ENCODE peak calls at places on chromosomes 1 and 21, in nine cellular contexts. One of them, this sample, is unnamed.

GRCh38 chr1:183912265-183912886 is 107.5 kb downstream of the RGL1 start:
- DNase-seq in H1: no peak
- DNase-seq in coronary artery: no peak
- DNase-seq in CD4-positive, alpha-beta T cell: no peak
- DNase-seq in thoracic aorta: no peak
- DNase-seq in bronchial epithelial cell: no peak
- DNase-seq in astrocyte of the spinal cord: no peak
- DNase-seq in IMR-90: no peak
- DNase-seq in HFF-Myc: no peak
- DNase-seq in this sample: no peak

GRCh38 chr21:24179110-24179509 is 1428.2 kb downstream of the MRPL39 start:
- DNase-seq in IMR-90: no peak
- DNase-seq in H1: no peak
- DNase-seq in coronary artery: no peak
- DNase-seq in HFF-Myc: no peak
- DNase-seq in astrocyte of the spinal cord: no peak
- DNase-seq in thoracic aorta: no peak
- DNase-seq in bronchial epithelial cell: no peak
- DNase-seq in CD4-positive, alpha-beta T cell: no peak
- DNase-seq in this sample: no peak

GRCh38 chr21:21612446-21612845 is 614.2 kb downstream of the NCAM2 start:
- DNase-seq in IMR-90: peak
- DNase-seq in H1: no peak
- DNase-seq in astrocyte of the spinal cord: peak
- DNase-seq in thoracic aorta: no peak
- DNase-seq in bronchial epithelial cell: peak
- DNase-seq in coronary artery: no peak
- DNase-seq in CD4-positive, alpha-beta T cell: no peak
- DNase-seq in HFF-Myc: peak
- DNase-seq in this sample: peak

GRCh38 chr1:248404024-248404423 is 1.2 kb downstream of the OR2T1 start:
- DNase-seq in coronary artery: no peak
- DNase-seq in CD4-positive, alpha-beta T cell: no peak
- DNase-seq in H1: no peak
- DNase-seq in IMR-90: peak
- DNase-seq in HFF-Myc: no peak
- DNase-seq in astrocyte of the spinal cord: no peak
- DNase-seq in thoracic aorta: no peak
- DNase-seq in bronchial epithelial cell: peak
- DNase-seq in this sample: peak

GRCh38 chr1:6614953-6615785 is 1.6 kb downstream of the PHF13 start:
- DNase-seq in bronchial epithelial cell: no peak
- DNase-seq in HFF-Myc: no peak
- DNase-seq in astrocyte of the spinal cord: no peak
- DNase-seq in CD4-positive, alpha-beta T cell: no peak
- DNase-seq in thoracic aorta: no peak
- DNase-seq in H1: no peak
- DNase-seq in IMR-90: no peak
- DNase-seq in coronary artery: no peak
- DNase-seq in this sample: no peak

GRCh38 chr1:47183308-47184089 is 6.3 kb downstream of the PDZK1IP1 start:
- DNase-seq in astrocyte of the spinal cord: no peak
- DNase-seq in H1: no peak
- DNase-seq in coronary artery: no peak
- DNase-seq in HFF-Myc: no peak
- DNase-seq in IMR-90: no peak
- DNase-seq in CD4-positive, alpha-beta T cell: no peak
- DNase-seq in bronchial epithelial cell: no peak
- DNase-seq in thoracic aorta: no peak
- DNase-seq in this sample: no peak

GRCh38 chr21:43835061-43835460 is 30.0 kb upstream of the AGPAT3 start:
- DNase-seq in astrocyte of the spinal cord: no peak
- DNase-seq in coronary artery: no peak
- DNase-seq in CD4-positive, alpha-beta T cell: no peak
- DNase-seq in HFF-Myc: no peak
- DNase-seq in thoracic aorta: no peak
- DNase-seq in IMR-90: no peak
- DNase-seq in bronchial epithelial cell: no peak
- DNase-seq in H1: no peak
- DNase-seq in this sample: no peak

GRCh38 chr1:210373878-210374599 is 45.3 kb downstream of the HHAT start:
- DNase-seq in H1: peak
- DNase-seq in bronchial epithelial cell: peak
- DNase-seq in astrocyte of the spinal cord: peak
- DNase-seq in CD4-positive, alpha-beta T cell: peak
- DNase-seq in thoracic aorta: no peak
- DNase-seq in HFF-Myc: peak
- DNase-seq in coronary artery: no peak
- DNase-seq in IMR-90: peak
- DNase-seq in this sample: peak

GRCh38 chr1:153967109-153967999 is at the start of gene CREB3L4:
- DNase-seq in H1: peak
- DNase-seq in HFF-Myc: peak
- DNase-seq in IMR-90: peak
- DNase-seq in astrocyte of the spinal cord: peak
- DNase-seq in CD4-positive, alpha-beta T cell: peak
- DNase-seq in thoracic aorta: peak
- DNase-seq in bronchial epithelial cell: peak
- DNase-seq in coronary artery: peak
- DNase-seq in this sample: peak

GRCh38 chr1:180412583-180412982 is 89.8 kb downstream of the ACBD6 start:
- DNase-seq in IMR-90: no peak
- DNase-seq in thoracic aorta: no peak
- DNase-seq in HFF-Myc: no peak
- DNase-seq in coronary artery: no peak
- DNase-seq in CD4-positive, alpha-beta T cell: no peak
- DNase-seq in H1: no peak
- DNase-seq in bronchial epithelial cell: no peak
- DNase-seq in astrocyte of the spinal cord: no peak
- DNase-seq in this sample: no peak

GRCh38 chr1:232851532-232851931 is 46.3 kb downstream of the MAP10 start:
- DNase-seq in H1: no peak
- DNase-seq in thoracic aorta: no peak
- DNase-seq in coronary artery: no peak
- DNase-seq in HFF-Myc: no peak
- DNase-seq in CD4-positive, alpha-beta T cell: no peak
- DNase-seq in IMR-90: no peak
- DNase-seq in astrocyte of the spinal cord: no peak
- DNase-seq in bronchial epithelial cell: no peak
- DNase-seq in this sample: no peak

GRCh38 chr1:189192741-189193140 is 1284.9 kb downstream of the BRINP3 start:
- DNase-seq in HFF-Myc: no peak
- DNase-seq in thoracic aorta: no peak
- DNase-seq in H1: no peak
- DNase-seq in coronary artery: no peak
- DNase-seq in bronchial epithelial cell: no peak
- DNase-seq in astrocyte of the spinal cord: no peak
- DNase-seq in CD4-positive, alpha-beta T cell: no peak
- DNase-seq in IMR-90: no peak
- DNase-seq in this sample: no peak

GRCh38 chr1:19156676-19157075 is 53.4 kb downstream of the UBR4 start:
- DNase-seq in HFF-Myc: no peak
- DNase-seq in coronary artery: no peak
- DNase-seq in H1: no peak
- DNase-seq in IMR-90: peak
- DNase-seq in bronchial epithelial cell: peak
- DNase-seq in CD4-positive, alpha-beta T cell: no peak
- DNase-seq in astrocyte of the spinal cord: peak
- DNase-seq in thoracic aorta: no peak
- DNase-seq in this sample: peak

GRCh38 chr1:224903955-224904354 is 25.5 kb upstream of the DNAH14 start:
- DNase-seq in thoracic aorta: no peak
- DNase-seq in HFF-Myc: no peak
- DNase-seq in H1: no peak
- DNase-seq in IMR-90: no peak
- DNase-seq in astrocyte of the spinal cord: no peak
- DNase-seq in CD4-positive, alpha-beta T cell: no peak
- DNase-seq in bronchial epithelial cell: no peak
- DNase-seq in coronary artery: no peak
- DNase-seq in this sample: no peak

GRCh38 chr1:211656728-211657127 is 18.7 kb downstream of the NEK2 start:
- DNase-seq in IMR-90: no peak
- DNase-seq in H1: no peak
- DNase-seq in astrocyte of the spinal cord: no peak
- DNase-seq in CD4-positive, alpha-beta T cell: no peak
- DNase-seq in coronary artery: no peak
- DNase-seq in HFF-Myc: no peak
- DNase-seq in thoracic aorta: no peak
- DNase-seq in bronchial epithelial cell: no peak
- DNase-seq in this sample: no peak

GRCh38 chr1:211653907-211654553 is 21.4 kb downstream of the NEK2 start:
- DNase-seq in HFF-Myc: no peak
- DNase-seq in H1: no peak
- DNase-seq in CD4-positive, alpha-beta T cell: no peak
- DNase-seq in IMR-90: peak
- DNase-seq in astrocyte of the spinal cord: no peak
- DNase-seq in thoracic aorta: no peak
- DNase-seq in bronchial epithelial cell: peak
- DNase-seq in coronary artery: no peak
- DNase-seq in this sample: no peak

GRCh38 chr1:211653329-211653728 is 22.1 kb downstream of the NEK2 start:
- DNase-seq in astrocyte of the spinal cord: no peak
- DNase-seq in CD4-positive, alpha-beta T cell: no peak
- DNase-seq in coronary artery: no peak
- DNase-seq in bronchial epithelial cell: peak
- DNase-seq in thoracic aorta: no peak
- DNase-seq in IMR-90: no peak
- DNase-seq in H1: no peak
- DNase-seq in HFF-Myc: no peak
- DNase-seq in this sample: no peak

GRCh38 chr1:211652371-211652770 is 23.1 kb downstream of the NEK2 start:
- DNase-seq in thoracic aorta: no peak
- DNase-seq in CD4-positive, alpha-beta T cell: no peak
- DNase-seq in coronary artery: no peak
- DNase-seq in H1: no peak
- DNase-seq in IMR-90: no peak
- DNase-seq in bronchial epithelial cell: no peak
- DNase-seq in astrocyte of the spinal cord: no peak
- DNase-seq in HFF-Myc: no peak
- DNase-seq in this sample: no peak

GRCh38 chr1:211654838-211655787 is 20.3 kb downstream of the NEK2 start:
- DNase-seq in coronary artery: peak
- DNase-seq in astrocyte of the spinal cord: peak
- DNase-seq in H1: peak
- DNase-seq in HFF-Myc: peak
- DNase-seq in CD4-positive, alpha-beta T cell: peak
- DNase-seq in bronchial epithelial cell: peak
- DNase-seq in thoracic aorta: peak
- DNase-seq in IMR-90: peak
- DNase-seq in this sample: peak
- TF ChIP-seq CTCF in coronary artery: peak
- TF ChIP-seq CTCF in astrocyte of the spinal cord: peak
- TF ChIP-seq CTCF in H1: peak
- TF ChIP-seq CTCF in HFF-Myc: peak
- TF ChIP-seq CTCF in CD4-positive, alpha-beta T cell: peak
- TF ChIP-seq CTCF in bronchial epithelial cell: peak
- TF ChIP-seq CTCF in thoracic aorta: peak
- TF ChIP-seq CTCF in IMR-90: peak
- TF ChIP-seq CTCF in this sample: peak

GRCh38 chr1:231312389-231312788 is 25.3 kb downstream of the EXOC8 start:
- DNase-seq in bronchial epithelial cell: no peak
- DNase-seq in IMR-90: no peak
- DNase-seq in thoracic aorta: no peak
- DNase-seq in CD4-positive, alpha-beta T cell: no peak
- DNase-seq in HFF-Myc: no peak
- DNase-seq in astrocyte of the spinal cord: no peak
- DNase-seq in H1: no peak
- DNase-seq in coronary artery: peak
- DNase-seq in this sample: no peak
- TF ChIP-seq CTCF in bronchial epithelial cell: no peak
- TF ChIP-seq CTCF in IMR-90: no peak
- TF ChIP-seq CTCF in thoracic aorta: no peak
- TF ChIP-seq CTCF in CD4-positive, alpha-beta T cell: no peak
- TF ChIP-seq CTCF in HFF-Myc: no peak
- TF ChIP-seq CTCF in astrocyte of the spinal cord: no peak
- TF ChIP-seq CTCF in H1: no peak
- TF ChIP-seq CTCF in coronary artery: no peak
- TF ChIP-seq CTCF in this sample: no peak

DNA sequence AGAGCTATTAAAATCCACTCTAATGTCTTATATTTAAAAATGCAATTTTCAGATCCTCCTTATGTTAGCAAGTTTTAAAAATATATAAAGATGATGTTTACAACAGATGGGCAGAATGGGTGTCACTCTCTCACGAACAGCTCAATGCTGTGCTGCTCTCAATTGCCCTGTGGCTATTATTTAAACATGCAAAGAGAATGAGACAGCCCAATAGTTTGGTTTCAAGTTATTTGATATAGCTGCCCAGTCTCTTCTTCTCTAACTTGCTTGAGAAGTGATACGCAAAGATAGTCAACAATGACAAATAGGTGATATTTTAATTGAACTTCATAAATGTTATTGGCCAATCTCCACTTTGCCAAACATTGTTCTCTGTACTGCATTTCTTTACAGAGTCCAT is 199.3 kb upstream of the GREM2 start:
- DNase-seq in IMR-90: no peak
- DNase-seq in coronary artery: no peak
- DNase-seq in H1: no peak
- DNase-seq in CD4-positive, alpha-beta T cell: no peak
- DNase-seq in bronchial epithelial cell: no peak
- DNase-seq in astrocyte of the spinal cord: no peak
- DNase-seq in HFF-Myc: no peak
- DNase-seq in thoracic aorta: no peak
- DNase-seq in this sample: no peak
- TF ChIP-seq CTCF in IMR-90: no peak
- TF ChIP-seq CTCF in coronary artery: no peak
- TF ChIP-seq CTCF in H1: no peak
- TF ChIP-seq CTCF in CD4-positive, alpha-beta T cell: no peak
- TF ChIP-seq CTCF in bronchial epithelial cell: no peak
- TF ChIP-seq CTCF in astrocyte of the spinal cord: no peak
- TF ChIP-seq CTCF in HFF-Myc: no peak
- TF ChIP-seq CTCF in thoracic aorta: no peak
- TF ChIP-seq CTCF in this sample: no peak

GRCh38 chr1:85659174-85659573 is 49.1 kb downstream of the ZNHIT6 start:
- DNase-seq in H1: no peak
- DNase-seq in HFF-Myc: no peak
- DNase-seq in astrocyte of the spinal cord: no peak
- DNase-seq in thoracic aorta: no peak
- DNase-seq in IMR-90: no peak
- DNase-seq in coronary artery: no peak
- DNase-seq in bronchial epithelial cell: no peak
- DNase-seq in CD4-positive, alpha-beta T cell: no peak
- DNase-seq in this sample: no peak

GRCh38 chr1:85656948-85657347 is 51.3 kb downstream of the ZNHIT6 start:
- DNase-seq in HFF-Myc: no peak
- DNase-seq in thoracic aorta: no peak
- DNase-seq in bronchial epithelial cell: peak
- DNase-seq in H1: no peak
- DNase-seq in coronary artery: no peak
- DNase-seq in astrocyte of the spinal cord: no peak
- DNase-seq in CD4-positive, alpha-beta T cell: no peak
- DNase-seq in IMR-90: no peak
- DNase-seq in this sample: no peak

GRCh38 chr1:85663382-85663781 is 44.9 kb downstream of the ZNHIT6 start:
- DNase-seq in HFF-Myc: no peak
- DNase-seq in CD4-positive, alpha-beta T cell: no peak
- DNase-seq in coronary artery: no peak
- DNase-seq in thoracic aorta: no peak
- DNase-seq in bronchial epithelial cell: no peak
- DNase-seq in H1: no peak
- DNase-seq in IMR-90: no peak
- DNase-seq in astrocyte of the spinal cord: no peak
- DNase-seq in this sample: no peak

GRCh38 chr1:85661767-85662166 is 46.5 kb downstream of the ZNHIT6 start:
- DNase-seq in H1: no peak
- DNase-seq in thoracic aorta: no peak
- DNase-seq in bronchial epithelial cell: no peak
- DNase-seq in coronary artery: no peak
- DNase-seq in astrocyte of the spinal cord: no peak
- DNase-seq in CD4-positive, alpha-beta T cell: no peak
- DNase-seq in HFF-Myc: no peak
- DNase-seq in IMR-90: no peak
- DNase-seq in this sample: no peak

GRCh38 chr1:85660541-85660940 is 47.7 kb downstream of the ZNHIT6 start:
- DNase-seq in coronary artery: no peak
- DNase-seq in HFF-Myc: no peak
- DNase-seq in astrocyte of the spinal cord: no peak
- DNase-seq in bronchial epithelial cell: no peak
- DNase-seq in thoracic aorta: no peak
- DNase-seq in IMR-90: no peak
- DNase-seq in H1: no peak
- DNase-seq in CD4-positive, alpha-beta T cell: no peak
- DNase-seq in this sample: no peak
- TF ChIP-seq CTCF in coronary artery: no peak
- TF ChIP-seq CTCF in HFF-Myc: no peak
- TF ChIP-seq CTCF in astrocyte of the spinal cord: no peak
- TF ChIP-seq CTCF in bronchial epithelial cell: no peak
- TF ChIP-seq CTCF in thoracic aorta: no peak
- TF ChIP-seq CTCF in IMR-90: no peak
- TF ChIP-seq CTCF in H1: no peak
- TF ChIP-seq CTCF in CD4-positive, alpha-beta T cell: no peak
- TF ChIP-seq CTCF in this sample: no peak